ENCODE peak calls at places on chromosome 2, in nine cellular contexts. G is lower lobe of right lung, H is astrocyte of the spinal cord, R is cardiac muscle cell, K is psoas muscle, A is mucosa of descending colon, Y is left lung, S is AG09309, Z is A549. D is an unnamed sample.

GRCh38 chr2:149365826-149366583 is 35.6 kb downstream of the LYPD6 start:
- DNase-seq in G (no peak), H (peak; percentile 5), R (no peak), K (no peak), A (peak; percentile 3), Y (no peak), S (no peak), Z (no peak), D (no peak)

GRCh38 chr2:70233892-70234291 is 14.5 kb downstream of the TIA1 start:
- DNase-seq in G (no peak), H (no peak), R (no peak), K (no peak), A (no peak), Y (no peak), S (no peak), Z (no peak), D (no peak)

GRCh38 chr2:48444404-48444803 is 85.5 kb upstream of the STON1 start:
- DNase-seq in G (no peak), H (no peak), R (no peak), K (no peak), A (no peak), Y (no peak), S (no peak), Z (no peak), D (no peak)

GRCh38 chr2:231343988-231344387 is 51.5 kb upstream of the B3GNT7 start:
- DNase-seq in G (no peak), H (no peak), R (no peak), K (no peak), A (no peak), Y (no peak), S (no peak), Z (no peak), D (no peak)

GRCh38 chr2:24201496-24201895 is 26.6 kb downstream of the FAM228A start:
- DNase-seq in G (no peak), H (no peak), R (no peak), K (no peak), A (no peak), Y (no peak), S (no peak), Z (no peak), D (no peak)

GRCh38 chr2:111640480-111640879 is 243.5 kb downstream of the ANAPC1 start:
- DNase-seq in G (no peak), H (no peak), R (peak; percentile 73), K (no peak), A (no peak), Y (no peak), S (no peak), Z (no peak), D (no peak)

GRCh38 chr2:200877443-200877842 is 11.4 kb downstream of the PPIL3 start:
- DNase-seq in G (no peak), H (no peak), R (peak; percentile 51), K (no peak), A (no peak), Y (no peak), S (no peak), Z (no peak), D (no peak)

GRCh38 chr2:20452551-20452950 is 5.7 kb downstream of the RHOB start:
- DNase-seq in G (no peak), H (peak; percentile 67), R (no peak), K (no peak), A (no peak), Y (peak; percentile 27), S (no peak), Z (no peak), D (no peak)

GRCh38 chr2:20443276-20443920 is 3.5 kb upstream of the RHOB start:
- DNase-seq in G (no peak), H (peak; percentile 70), R (peak; percentile 60), K (peak; percentile 54), A (peak; percentile 50), Y (peak; percentile 39), S (no peak), Z (no peak), D (peak; percentile 67)

GRCh38 chr2:19632327-19633040 is 269.3 kb downstream of the TTC32 start:
- DNase-seq in G (no peak), H (no peak), R (no peak), K (peak; percentile 61), A (no peak), Y (no peak), S (no peak), Z (no peak), D (no peak)

GRCh38 chr2:178523596-178524134 is 43.4 kb downstream of the PLEKHA3 start:
- DNase-seq in G (no peak), H (no peak), R (peak; percentile 28), K (no peak), A (no peak), Y (no peak), S (no peak), Z (peak; percentile 3), D (no peak)

GRCh38 chr2:190674966-190675650 is 26.2 kb downstream of the NAB1 start:
- DNase-seq in G (no peak), H (no peak), R (no peak), K (no peak), A (no peak), Y (no peak), S (no peak), Z (no peak), D (no peak)

GRCh38 chr2:96860065-96861029 is 2.5 kb upstream of the ANKRD39 start:
- DNase-seq in G (no peak), H (no peak), R (no peak), K (peak; percentile 59), A (no peak), Y (no peak), S (no peak), Z (no peak), D (peak; percentile 36)

GRCh38 chr2:195659114-195659513 is 2.1 kb downstream of the SLC39A10 start:
- DNase-seq in G (no peak), H (peak; percentile 22), R (no peak), K (no peak), A (no peak), Y (no peak), S (no peak), Z (no peak), D (no peak)

DNA sequence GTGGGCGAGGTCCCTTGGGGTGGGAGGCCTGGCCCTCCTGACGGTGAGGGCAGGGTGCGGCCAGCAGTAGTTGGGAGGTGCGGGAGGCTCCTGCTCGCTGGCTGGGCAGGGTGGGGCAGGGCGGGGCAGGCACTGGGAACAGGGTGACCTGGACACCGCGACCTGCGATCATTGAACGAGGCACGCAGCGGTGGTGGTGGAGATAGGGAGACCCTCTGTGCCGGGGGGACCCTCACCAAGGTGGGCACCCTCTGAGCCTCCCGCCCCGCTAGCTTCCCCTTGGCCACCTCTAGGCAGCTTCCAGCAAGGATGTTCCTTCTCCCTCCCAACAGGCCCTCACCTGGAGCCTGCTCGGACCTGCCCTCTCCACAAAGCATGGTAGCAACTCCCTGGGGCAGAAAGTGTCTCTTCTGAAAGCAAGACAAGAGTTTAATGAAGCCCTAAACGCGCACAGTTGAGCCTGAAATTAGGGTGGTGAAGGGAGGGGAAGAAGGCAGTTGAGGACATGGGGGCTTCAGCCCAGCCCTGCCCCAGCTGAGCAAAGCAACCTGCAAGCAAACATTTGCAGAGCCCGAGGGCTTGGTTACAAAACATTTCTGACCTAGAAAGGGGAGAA is 15.3 kb upstream of the FOSL2 start:
- DNase-seq in G (no peak), H (no peak), R (no peak), K (peak; percentile 51), A (peak; percentile 91), Y (no peak), S (no peak), Z (no peak), D (no peak)
- H3K4me3 ChIP-seq in G (no peak overlapping the region), H (no peak overlapping the region), R (no peak overlapping the region), K (no peak overlapping the region), A (no peak overlapping the region), Y (no peak overlapping the region), S (no peak overlapping the region), Z (no peak overlapping the region), D (no peak overlapping the region)

DNA sequence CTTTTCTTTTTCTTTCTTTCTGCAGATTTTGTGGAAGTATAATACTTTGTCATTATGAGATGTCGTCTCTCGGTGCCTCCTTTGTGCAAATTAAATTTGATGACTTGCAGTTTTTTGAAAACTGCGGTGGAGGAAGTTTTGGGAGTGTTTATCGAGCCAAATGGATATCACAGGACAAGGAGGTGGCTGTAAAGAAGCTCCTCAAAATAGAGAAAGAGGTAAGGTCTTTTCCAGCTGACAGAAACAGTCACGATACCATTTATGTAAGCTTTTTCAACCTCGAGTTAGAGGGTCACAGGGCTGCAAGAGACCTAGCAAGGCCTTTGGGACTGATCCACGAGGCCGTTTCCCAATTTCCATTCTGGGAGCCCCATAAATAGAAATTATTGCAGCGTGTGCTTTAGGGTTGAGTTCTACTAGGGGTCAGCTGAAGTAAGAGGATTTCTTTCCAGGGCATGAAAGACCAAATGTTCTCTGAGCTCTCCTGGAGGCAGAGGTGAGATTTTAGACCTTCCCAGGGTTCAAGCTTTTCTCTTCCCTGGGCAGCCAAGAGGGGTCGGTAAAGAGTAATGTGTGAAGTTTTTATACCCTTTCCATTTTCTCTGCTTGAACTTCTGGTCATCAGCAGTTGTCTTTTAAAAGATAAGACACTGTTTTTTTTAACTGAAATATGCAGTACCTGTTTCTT is 15.5 kb downstream of the MAP3K20 start:
- DNase-seq in G (no peak), H (no peak), R (no peak), K (peak; percentile 71), A (no peak), Y (no peak), S (no peak), Z (no peak), D (no peak)
- TF ChIP-seq CTCF in G (no peak), H (peak; percentile 35), R (peak; percentile 43), K (peak; percentile 57), A (no peak), Y (peak; percentile 15), S (peak; percentile 35), Z (peak; percentile 33), D (peak; percentile 17)

DNA sequence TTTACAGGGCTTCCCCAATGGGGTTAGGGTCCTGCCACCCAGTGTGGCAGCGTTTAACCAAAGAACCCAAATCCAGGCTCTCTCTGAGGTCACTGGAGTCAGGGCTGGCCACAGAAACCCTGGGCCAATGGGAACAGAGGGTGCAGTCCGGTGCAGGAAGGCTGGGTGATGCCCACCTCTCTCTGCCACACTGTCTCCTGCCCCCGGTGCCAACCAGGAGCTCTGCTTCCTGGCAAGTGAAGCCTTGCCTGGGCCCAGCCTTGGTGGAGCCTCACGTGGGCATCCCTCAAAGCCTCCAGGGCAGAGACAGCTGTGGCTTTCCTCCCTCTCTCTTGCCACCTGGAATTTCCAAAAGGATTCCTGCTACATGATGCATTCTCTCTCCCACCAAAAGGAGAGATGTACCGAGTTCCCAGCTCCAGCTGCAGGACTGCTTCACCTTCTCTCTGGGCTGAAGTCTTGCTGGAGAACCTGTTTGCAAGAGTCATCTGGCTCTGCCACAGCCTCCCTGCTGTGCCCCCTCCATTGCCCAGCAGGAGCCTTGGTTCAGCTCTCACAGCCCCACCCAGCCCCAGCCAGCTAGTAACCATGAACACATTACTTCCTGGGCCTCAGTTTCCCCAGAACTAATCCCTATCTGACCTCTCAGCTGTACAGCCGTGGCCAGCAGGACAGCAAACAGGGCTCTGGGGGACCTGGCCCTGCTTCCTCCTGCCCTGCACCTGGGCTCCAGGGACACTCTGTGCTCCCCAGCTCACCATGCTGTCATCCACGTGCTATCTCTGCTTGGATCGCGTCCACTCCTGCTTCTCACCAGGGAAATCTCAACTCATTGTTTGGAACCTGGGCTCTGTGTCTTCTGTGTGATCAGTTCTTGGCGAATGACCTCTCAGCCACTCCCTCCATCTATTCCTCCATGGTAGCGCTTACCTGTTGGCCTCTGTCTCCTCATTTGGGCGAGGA is 43.4 kb downstream of the KCNF1 start:
- DNase-seq in G (no peak), H (no peak), R (no peak), K (no peak), A (no peak), Y (no peak), S (no peak), Z (no peak), D (no peak)
- H3K4me3 ChIP-seq in G (no peak overlapping the region), H (no peak overlapping the region), R (no peak overlapping the region), K (no peak overlapping the region), A (no peak overlapping the region), Y (no peak overlapping the region), S (no peak overlapping the region), Z (no peak overlapping the region), D (no peak overlapping the region)

GRCh38 chr2:233059547-233059796 is 670 bp upstream of the INPP5D start:
- DNase-seq in G (no peak), H (no peak), R (no peak), K (no peak), A (no peak), Y (no peak), S (no peak), Z (no peak), D (no peak)
- TF ChIP-seq CTCF in G (no peak), H (no peak), R (no peak), K (no peak), A (no peak), Y (no peak), S (no peak), Z (peak; percentile 13), D (no peak)